ENCODE peak calls at places on chromosomes 13 and 19, in five cellular contexts. N is ecto neural progenitor cell; P is left colon; M is stimulated activated CD4-positive, alpha-beta T cell treated with anti-CD3 and anti-CD28 coated beads, Interleukin-1b, Interleukin-23, amount 100 ng/mL, for 4 hours; H is HuH-7. I is an unnamed sample.

GRCh38 chr19:17576758-17577532 is 21.5 kb downstream of the COLGALT1 start:
- DNase-seq in N (peak; percentile 99), P (peak; percentile 80), M (no peak), H (peak; percentile 35), I (no peak)

GRCh38 chr13:96817336-96817941 is 176.8 kb downstream of the OXGR1 start:
- DNase-seq in N (no peak), P (no peak), M (no peak), H (no peak), I (no peak)

GRCh38 chr19:16327131-16327450 is 2.5 kb downstream of the KLF2 start:
- DNase-seq in N (no peak), P (no peak), M (no peak), H (no peak), I (no peak)

GRCh38 chr13:70959376-70959775 is 851.1 kb upstream of the KLHL1 start:
- DNase-seq in N (no peak), P (no peak), M (no peak), H (no peak), I (no peak)

GRCh38 chr13:109998808-109999528 is 212.6 kb upstream of the IRS2 start:
- DNase-seq in N (no peak), P (no peak), M (no peak), H (no peak), I (no peak)

GRCh38 chr13:98997738-98998641 is 20.1 kb upstream of the DOCK9 start:
- DNase-seq in N (no peak), P (no peak), M (no peak), H (no peak), I (no peak)

GRCh38 chr13:52806029-52806428 is 42.4 kb downstream of the PCDH8 start:
- DNase-seq in N (no peak), P (no peak), M (no peak), H (no peak), I (no peak)

GRCh38 chr19:48975947-48976847 is 11.1 kb downstream of the FTL start:
- DNase-seq in N (no peak), P (no peak), M (no peak), H (no peak), I (no peak)

GRCh38 chr13:80161219-80161618 is 179.7 kb downstream of the SPRY2 start:
- DNase-seq in N (no peak), P (no peak), M (no peak), H (no peak), I (no peak)

GRCh38 chr19:14432817-14433453 is at the start of gene PKN1:
- DNase-seq in N (peak; percentile 80), P (no peak), M (peak; percentile 64), H (peak; percentile 75), I (peak; percentile 85)